ENCODE peak calls at places on chromosomes 5 and 9, in six cellular contexts. Z, A, U, F, Y and C are unnamed samples.

GRCh38 chr5:91302335-91302734 is 80.8 kb downstream of the ARRDC3 start:
- DNase-seq in Z (no peak), A (no peak), U (no peak), F (no peak), Y (no peak), C (no peak)

GRCh38 chr9:32427111-32427873 is 42.8 kb downstream of the ACO1 start:
- DNase-seq in Z (no peak), A (no peak), U (peak; percentile 58), F (no peak), Y (peak; percentile 56), C (no peak)

GRCh38 chr9:10855847-10856246 is 243.0 kb upstream of the PTPRD start:
- DNase-seq in Z (no peak), A (no peak), U (no peak), F (peak; percentile 58), Y (no peak), C (no peak)

GRCh38 chr5:102296229-102296817 is at the start of gene SLCO4C1:
- DNase-seq in Z (peak; percentile 31), A (peak; percentile 35), U (no peak), F (peak; percentile 81), Y (peak; percentile 77), C (no peak)

GRCh38 chr5:44321176-44321575 is 68.0 kb downstream of the FGF10 start:
- DNase-seq in Z (no peak), A (no peak), U (no peak), F (no peak), Y (no peak), C (no peak)

GRCh38 chr5:122077451-122078115 is 476 bp downstream of the LOX start:
- DNase-seq in Z (peak; percentile 50), A (no peak), U (no peak), F (peak; percentile 58), Y (peak; percentile 55), C (no peak)

GRCh38 chr9:110626109-110626829 is 42.3 kb upstream of the MUSK start:
- DNase-seq in Z (no peak), A (no peak), U (no peak), F (no peak), Y (no peak), C (peak; percentile 10)

GRCh38 chr5:11384441-11385250 is 519.6 kb downstream of the CTNND2 start:
- DNase-seq in Z (peak; percentile 49), A (no peak), U (no peak), F (peak; percentile 57), Y (no peak), C (no peak)

GRCh38 chr5:135423158-135423925 is 23.8 kb downstream of the DCANP1 start:
- DNase-seq in Z (no peak), A (no peak), U (no peak), F (no peak), Y (no peak), C (no peak)

GRCh38 chr5:87888139-87888538 is 380.5 kb downstream of the TMEM161B start:
- DNase-seq in Z (no peak), A (no peak), U (no peak), F (no peak), Y (no peak), C (no peak)

GRCh38 chr5:135442387-135443256 is 4.5 kb downstream of the DCANP1 start:
- DNase-seq in Z (no peak), A (no peak), U (no peak), F (no peak), Y (no peak), C (no peak)

GRCh38 chr9:7246917-7247538 is 489.3 kb downstream of the KDM4C start:
- DNase-seq in Z (no peak), A (no peak), U (no peak), F (no peak), Y (no peak), C (no peak)

GRCh38 chr5:661891-662750 is 31.0 kb downstream of the TPPP start:
- DNase-seq in Z (no peak), A (no peak), U (no peak), F (no peak), Y (no peak), C (no peak)

GRCh38 chr5:39015743-39016586 is 58.2 kb downstream of the RICTOR start:
- DNase-seq in Z (no peak), A (no peak), U (no peak), F (peak; percentile 7), Y (no peak), C (no peak)

GRCh38 chr9:98657897-98658296 is 50.8 kb downstream of the GABBR2 start:
- DNase-seq in Z (no peak), A (no peak), U (no peak), F (no peak), Y (no peak), C (no peak)

GRCh38 chr5:151092750-151093149 is 11.9 kb upstream of the TNIP1 start:
- DNase-seq in Z (no peak), A (no peak), U (no peak), F (no peak), Y (peak; percentile 51), C (no peak)

GRCh38 chr5:119360905-119361605 is 5.2 kb downstream of the TNFAIP8 start:
- DNase-seq in Z (no peak), A (no peak), U (no peak), F (no peak), Y (no peak), C (no peak)

GRCh38 chr9:91429501-91429900 is 5.9 kb upstream of the NFIL3 start:
- DNase-seq in Z (no peak), A (no peak), U (peak; percentile 39), F (no peak), Y (no peak), C (no peak)

GRCh38 chr9:16970321-16970720 is 99.9 kb upstream of the BNC2 start:
- DNase-seq in Z (no peak), A (no peak), U (no peak), F (no peak), Y (no peak), C (no peak)

GRCh38 chr5:149002053-149002452 is 60.8 kb downstream of the SH3TC2 start:
- DNase-seq in Z (no peak), A (no peak), U (no peak), F (peak; percentile 94), Y (no peak), C (no peak)

GRCh38 chr5:68708156-68708841 is 385.5 kb upstream of the SLC30A5 start:
- DNase-seq in Z (no peak), A (no peak), U (no peak), F (no peak), Y (no peak), C (no peak)

GRCh38 chr9:93132287-93132927 is 1.6 kb downstream of the NINJ1 start:
- DNase-seq in Z (peak; percentile 79), A (no peak), U (no peak), F (no peak), Y (no peak), C (no peak)

GRCh38 chr9:93133641-93134017 is 422 bp downstream of the NINJ1 start:
- DNase-seq in Z (no peak), A (peak; percentile 28), U (peak; percentile 41), F (peak; percentile 75), Y (peak; percentile 87), C (peak; percentile 73)

GRCh38 chr9:93132946-93133640 is 958 bp downstream of the NINJ1 start:
- DNase-seq in Z (peak; percentile 62), A (no peak), U (no peak), F (no peak), Y (no peak), C (no peak)

GRCh38 chr9:93134740-93135444 is 841 bp upstream of the NINJ1 start:
- DNase-seq in Z (peak; percentile 44), A (no peak), U (no peak), F (no peak), Y (no peak), C (no peak)

GRCh38 chr9:93134018-93134739 is at the start of gene NINJ1:
- DNase-seq in Z (peak; percentile 85), A (peak; percentile 59), U (peak; percentile 67), F (peak; percentile 88), Y (peak; percentile 89), C (no peak)
- TF ChIP-seq CTCF in Z (peak; percentile 4), A (no peak), U (no peak), F (no peak), Y (peak; percentile 34), C (peak; percentile 16)

DNA sequence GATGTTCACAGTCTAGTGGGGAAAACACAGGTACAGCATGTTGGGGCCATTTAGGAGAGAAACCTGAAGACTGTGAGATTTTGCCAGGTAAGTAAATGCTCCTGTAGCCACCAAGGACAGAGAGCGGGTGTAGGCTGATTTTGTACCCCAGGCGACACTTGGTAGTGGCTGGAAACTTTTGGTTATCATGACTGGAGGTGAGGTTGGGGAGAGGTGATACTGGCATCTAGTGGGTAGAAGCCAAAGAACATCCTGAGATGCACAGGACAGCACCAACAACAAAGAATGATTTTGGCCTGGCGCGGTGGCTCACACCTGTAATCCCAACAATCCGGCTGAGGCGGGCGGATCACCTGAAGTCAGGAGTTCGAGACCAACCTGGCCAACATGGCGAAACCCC is 38.8 kb upstream of the PWWP2A start:
- DNase-seq in Z (no peak), A (no peak), U (no peak), F (no peak), Y (no peak), C (no peak)
- TF ChIP-seq CTCF in Z (no peak), A (no peak), U (peak; percentile 10), F (no peak), Y (no peak), C (no peak)

GRCh38 chr9:126604706-126605105 is 9.0 kb upstream of the LMX1B start:
- DNase-seq in Z (no peak), A (no peak), U (no peak), F (no peak), Y (no peak), C (no peak)

GRCh38 chr9:126595982-126596381 is 17.7 kb upstream of the LMX1B start:
- DNase-seq in Z (no peak), A (no peak), U (no peak), F (no peak), Y (no peak), C (no peak)

GRCh38 chr9:126604059-126604685 is 9.6 kb upstream of the LMX1B start:
- DNase-seq in Z (no peak), A (no peak), U (no peak), F (no peak), Y (no peak), C (no peak)

DNA sequence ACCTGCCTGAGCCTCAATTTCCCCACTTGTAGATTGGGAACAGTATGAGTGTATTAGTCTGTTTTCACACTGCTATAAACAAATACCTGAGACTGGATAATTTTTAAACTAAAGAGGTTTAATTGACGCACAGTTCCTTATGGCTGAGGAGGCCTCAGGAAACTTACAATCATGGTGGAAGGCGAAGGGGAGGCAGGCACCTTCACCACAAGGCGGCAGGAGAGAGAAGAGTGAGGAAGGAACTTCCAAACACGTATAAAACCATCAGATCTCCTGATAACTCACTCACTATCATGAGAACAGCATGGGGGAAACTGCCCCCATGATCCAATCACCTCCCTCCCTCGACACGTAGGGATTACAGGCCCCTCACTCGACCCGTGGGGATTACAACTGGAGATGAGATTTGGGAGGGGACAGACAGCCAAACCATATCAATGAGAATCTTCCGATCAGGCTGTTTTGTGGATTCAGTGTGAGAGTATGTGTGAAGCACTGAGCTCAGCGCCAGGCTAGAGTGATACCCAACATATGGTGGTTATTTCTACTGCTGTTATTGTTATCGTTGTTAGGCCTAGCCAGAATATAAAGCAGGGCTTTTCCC is 14.6 kb upstream of the LMX1B start:
- DNase-seq in Z (no peak), A (no peak), U (no peak), F (no peak), Y (no peak), C (no peak)
- TF ChIP-seq CTCF in Z (no peak), A (no peak), U (peak; percentile 33), F (no peak), Y (no peak), C (no peak)

DNA sequence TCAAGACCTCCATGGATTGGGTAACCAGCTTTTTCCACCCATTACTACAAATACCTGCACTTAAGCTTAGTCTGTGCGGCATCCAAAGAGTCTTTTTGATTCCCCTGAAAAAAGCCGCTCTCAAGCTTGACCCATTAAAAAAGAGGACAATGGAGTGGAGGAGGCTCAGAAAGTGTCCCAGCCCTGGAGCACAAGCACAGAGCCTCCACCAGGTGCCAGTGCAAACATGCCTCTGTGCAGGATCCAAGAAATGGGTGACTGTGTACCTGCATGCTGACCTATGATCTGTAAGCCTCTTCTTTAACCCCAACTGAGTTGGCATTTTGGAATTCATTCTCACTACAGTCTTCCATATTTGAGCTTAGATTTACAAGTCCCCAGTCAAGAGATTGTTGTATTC is 168.3 kb upstream of the TLE4 start:
- DNase-seq in Z (no peak), A (no peak), U (no peak), F (no peak), Y (no peak), C (no peak)
- TF ChIP-seq CTCF in Z (no peak), A (peak; percentile 15), U (no peak), F (no peak), Y (no peak), C (no peak)